ENCODE peak calls at places on chromosomes 11 and 22, in seven cellular contexts. Y is activated CD8-positive, alpha-beta T cell treated with anti-CD3 and anti-CD28 coated beads for 36 hours; I is GM04503; M is Daoy; Z is AML-193; O is stimulated activated CD4-positive, alpha-beta T cell treated with anti-CD3 and anti-CD28 coated beads, Interleukin-2, amount 100 ng/mL, for 24 hours; F is epithelial cell of esophagus. V is an unnamed sample.

GRCh38 chr11:33000181-33000580 is 15.5 kb upstream of the DEPDC7 start:
- DNase-seq in Y (no peak), I (peak), M (peak), Z (no peak), O (no peak), F (peak), V (no peak)

GRCh38 chr11:94175545-94175944 is 46.9 kb downstream of the PANX1 start:
- DNase-seq in Y (no peak), I (peak), M (peak), Z (no peak), O (no peak), F (peak), V (no peak)

GRCh38 chr11:16148301-16148787 is 208.0 kb downstream of the SOX6 start:
- DNase-seq in Y (no peak), I (no peak), M (no peak), Z (no peak), O (no peak), F (no peak), V (no peak)

GRCh38 chr11:47442514-47442913 is 6.4 kb downstream of the RAPSN start:
- DNase-seq in Y (no peak), I (no peak), M (no peak), Z (no peak), O (no peak), F (no peak), V (no peak)

GRCh38 chr11:122173074-122173450 is 57.0 kb upstream of the BLID start:
- DNase-seq in Y (no peak), I (no peak), M (no peak), Z (no peak), O (no peak), F (no peak), V (no peak)

GRCh38 chr11:92638678-92639077 is 330.8 kb upstream of the MTNR1B start:
- DNase-seq in Y (no peak), I (no peak), M (no peak), Z (no peak), O (no peak), F (no peak), V (no peak)

GRCh38 chr11:9905562-9905961 is 241.7 kb downstream of the SWAP70 start:
- DNase-seq in Y (no peak), I (peak), M (no peak), Z (no peak), O (no peak), F (peak), V (no peak)

GRCh38 chr22:35987487-35987886 is 41.1 kb downstream of the RBFOX2 start:
- DNase-seq in Y (no peak), I (no peak), M (peak), Z (no peak), O (no peak), F (peak), V (no peak)

GRCh38 chr11:126413843-126414405 is 58.4 kb downstream of the ST3GAL4 start:
- DNase-seq in Y (no peak), I (no peak), M (no peak), Z (no peak), O (no peak), F (no peak), V (no peak)

GRCh38 chr22:31272522-31273446 is 19.5 kb downstream of the PIK3IP1 start:
- DNase-seq in Y (peak), I (no peak), M (peak), Z (peak), O (peak), F (peak), V (peak)

GRCh38 chr11:33307984-33308383 is 50.8 kb downstream of the HIPK3 start:
- DNase-seq in Y (no peak), I (no peak), M (no peak), Z (no peak), O (no peak), F (no peak), V (no peak)

GRCh38 chr11:114084414-114084813 is 24.9 kb downstream of the ZBTB16 start:
- DNase-seq in Y (no peak), I (no peak), M (no peak), Z (no peak), O (no peak), F (no peak), V (no peak)

GRCh38 chr11:1640076-1640946 is 10.7 kb downstream of the KRTAP5-5 start:
- DNase-seq in Y (peak), I (no peak), M (peak), Z (no peak), O (peak), F (peak), V (peak)

GRCh38 chr22:32502346-32502745 is 27.7 kb downstream of the FBXO7 start:
- DNase-seq in Y (no peak), I (no peak), M (no peak), Z (no peak), O (no peak), F (peak), V (no peak)

GRCh38 chr11:110857885-110858555 is 145.8 kb upstream of the ARHGAP20 start:
- DNase-seq in Y (no peak), I (no peak), M (no peak), Z (no peak), O (no peak), F (no peak), V (no peak)

GRCh38 chr11:26621147-26621546 is 49.1 kb upstream of the MUC15 start:
- DNase-seq in Y (no peak), I (peak), M (peak), Z (no peak), O (no peak), F (peak), V (no peak)

GRCh38 chr11:128040603-128041002 is 546.8 kb downstream of the ETS1 start:
- DNase-seq in Y (no peak), I (no peak), M (no peak), Z (peak), O (no peak), F (no peak), V (no peak)

GRCh38 chr22:27972732-27973698 is 54.0 kb upstream of the PITPNB start:
- DNase-seq in Y (no peak), I (no peak), M (no peak), Z (no peak), O (no peak), F (no peak), V (no peak)

GRCh38 chr11:954392-955144 is 28.9 kb downstream of the AP2A2 start:
- DNase-seq in Y (no peak), I (no peak), M (no peak), Z (no peak), O (no peak), F (no peak), V (peak)

GRCh38 chr11:35352107-35352888 is 67.1 kb downstream of the SLC1A2 start:
- DNase-seq in Y (no peak), I (no peak), M (peak), Z (no peak), O (no peak), F (peak), V (no peak)

GRCh38 chr22:46148336-46148735 is 2.0 kb upstream of the PPARA start:
- DNase-seq in Y (no peak), I (no peak), M (no peak), Z (no peak), O (no peak), F (no peak), V (no peak)

GRCh38 chr11:100956321-100956720 is 173.3 kb downstream of the PGR start:
- DNase-seq in Y (no peak), I (no peak), M (no peak), Z (no peak), O (no peak), F (no peak), V (no peak)

GRCh38 chr11:72627594-72628281 is 46.5 kb downstream of the PDE2A start:
- DNase-seq in Y (no peak), I (no peak), M (no peak), Z (no peak), O (no peak), F (no peak), V (no peak)

GRCh38 chr11:63841554-63841953 is 2.6 kb downstream of the MARK2 start:
- DNase-seq in Y (no peak), I (no peak), M (peak), Z (no peak), O (no peak), F (peak), V (no peak)

GRCh38 chr11:61392991-61393595 is 706 bp downstream of the TMEM216 start:
- DNase-seq in Y (peak), I (no peak), M (no peak), Z (no peak), O (no peak), F (no peak), V (peak)

GRCh38 chr11:27118371-27118770 is 77.8 kb downstream of the BBOX1 start:
- DNase-seq in Y (no peak), I (no peak), M (no peak), Z (no peak), O (no peak), F (no peak), V (no peak)

GRCh38 chr11:102637731-102638130 is 12.6 kb upstream of the MMP20 start:
- DNase-seq in Y (no peak), I (no peak), M (no peak), Z (no peak), O (no peak), F (peak), V (no peak)

GRCh38 chr11:113884361-113884836 is 9.0 kb upstream of the USP28 start:
- DNase-seq in Y (no peak), I (no peak), M (peak), Z (no peak), O (no peak), F (peak), V (no peak)

GRCh38 chr22:38727123-38727522 is 21.4 kb downstream of the GTPBP1 start:
- DNase-seq in Y (no peak), I (no peak), M (no peak), Z (no peak), O (no peak), F (no peak), V (no peak)

V was measured in KBM-7.